ENCODE peak calls at places on chromosomes 11 and 22, in nine cellular contexts. One of them, this sample, is unnamed.

GRCh38 chr22:32839776-32840571 is 38.5 kb downstream of the TIMP3 start:
- DNase-seq in psoas muscle: no peak
- DNase-seq in upper lobe of right lung: no peak
- DNase-seq in spleen: no peak
- DNase-seq in naive thymus-derived CD8-positive, alpha-beta T cell: no peak
- DNase-seq in GM23248: peak
- DNase-seq in esophagus squamous epithelium: no peak
- DNase-seq in frontal cortex: peak
- DNase-seq in stimulated activated CD8-positive, alpha-beta memory T cell treated with anti-CD3 and anti-CD28 coated beads, Interleukin-7, amount 100 ng/mL, for 1 hour: no peak
- DNase-seq in this sample: no peak

GRCh38 chr11:86524603-86525352 is 147.6 kb downstream of the ME3 start:
- DNase-seq in psoas muscle: no peak
- DNase-seq in upper lobe of right lung: no peak
- DNase-seq in spleen: no peak
- DNase-seq in naive thymus-derived CD8-positive, alpha-beta T cell: no peak
- DNase-seq in GM23248: peak
- DNase-seq in esophagus squamous epithelium: no peak
- DNase-seq in frontal cortex: no peak
- DNase-seq in stimulated activated CD8-positive, alpha-beta memory T cell treated with anti-CD3 and anti-CD28 coated beads, Interleukin-7, amount 100 ng/mL, for 1 hour: no peak
- DNase-seq in this sample: no peak

GRCh38 chr11:131866535-131867400 is 496.4 kb downstream of the NTM start:
- DNase-seq in psoas muscle: no peak
- DNase-seq in upper lobe of right lung: no peak
- DNase-seq in spleen: no peak
- DNase-seq in naive thymus-derived CD8-positive, alpha-beta T cell: no peak
- DNase-seq in GM23248: no peak
- DNase-seq in esophagus squamous epithelium: no peak
- DNase-seq in frontal cortex: no peak
- DNase-seq in stimulated activated CD8-positive, alpha-beta memory T cell treated with anti-CD3 and anti-CD28 coated beads, Interleukin-7, amount 100 ng/mL, for 1 hour: no peak
- DNase-seq in this sample: no peak

GRCh38 chr11:5369793-5370192 is 13.8 kb upstream of the OR51M1 start:
- DNase-seq in psoas muscle: no peak
- DNase-seq in upper lobe of right lung: no peak
- DNase-seq in spleen: no peak
- DNase-seq in naive thymus-derived CD8-positive, alpha-beta T cell: no peak
- DNase-seq in GM23248: peak
- DNase-seq in esophagus squamous epithelium: no peak
- DNase-seq in frontal cortex: peak
- DNase-seq in stimulated activated CD8-positive, alpha-beta memory T cell treated with anti-CD3 and anti-CD28 coated beads, Interleukin-7, amount 100 ng/mL, for 1 hour: no peak
- DNase-seq in this sample: no peak

GRCh38 chr11:78638704-78639380 is 64.2 kb upstream of the NARS2 start:
- DNase-seq in psoas muscle: no peak
- DNase-seq in upper lobe of right lung: no peak
- DNase-seq in spleen: no peak
- DNase-seq in naive thymus-derived CD8-positive, alpha-beta T cell: no peak
- DNase-seq in GM23248: no peak
- DNase-seq in esophagus squamous epithelium: no peak
- DNase-seq in frontal cortex: no peak
- DNase-seq in stimulated activated CD8-positive, alpha-beta memory T cell treated with anti-CD3 and anti-CD28 coated beads, Interleukin-7, amount 100 ng/mL, for 1 hour: no peak
- DNase-seq in this sample: no peak

GRCh38 chr11:127115844-127116243 is 115.3 kb upstream of the KIRREL3 start:
- DNase-seq in psoas muscle: no peak
- DNase-seq in upper lobe of right lung: no peak
- DNase-seq in spleen: no peak
- DNase-seq in naive thymus-derived CD8-positive, alpha-beta T cell: no peak
- DNase-seq in GM23248: no peak
- DNase-seq in esophagus squamous epithelium: no peak
- DNase-seq in frontal cortex: no peak
- DNase-seq in stimulated activated CD8-positive, alpha-beta memory T cell treated with anti-CD3 and anti-CD28 coated beads, Interleukin-7, amount 100 ng/mL, for 1 hour: no peak
- DNase-seq in this sample: no peak

GRCh38 chr11:119371778-119372182 is 9.7 kb downstream of the USP2 start:
- DNase-seq in psoas muscle: peak
- DNase-seq in upper lobe of right lung: peak
- DNase-seq in spleen: no peak
- DNase-seq in naive thymus-derived CD8-positive, alpha-beta T cell: no peak
- DNase-seq in GM23248: no peak
- DNase-seq in esophagus squamous epithelium: no peak
- DNase-seq in frontal cortex: peak
- DNase-seq in stimulated activated CD8-positive, alpha-beta memory T cell treated with anti-CD3 and anti-CD28 coated beads, Interleukin-7, amount 100 ng/mL, for 1 hour: no peak
- DNase-seq in this sample: peak

GRCh38 chr22:48004038-48004437 is 1241.6 kb downstream of the TBC1D22A start:
- DNase-seq in psoas muscle: no peak
- DNase-seq in upper lobe of right lung: no peak
- DNase-seq in spleen: no peak
- DNase-seq in naive thymus-derived CD8-positive, alpha-beta T cell: no peak
- DNase-seq in GM23248: no peak
- DNase-seq in esophagus squamous epithelium: no peak
- DNase-seq in frontal cortex: no peak
- DNase-seq in stimulated activated CD8-positive, alpha-beta memory T cell treated with anti-CD3 and anti-CD28 coated beads, Interleukin-7, amount 100 ng/mL, for 1 hour: no peak
- DNase-seq in this sample: no peak

GRCh38 chr11:128814856-128815705 is 52.0 kb downstream of the KCNJ1 start:
- DNase-seq in psoas muscle: peak
- DNase-seq in upper lobe of right lung: no peak
- DNase-seq in spleen: no peak
- DNase-seq in naive thymus-derived CD8-positive, alpha-beta T cell: no peak
- DNase-seq in GM23248: peak
- DNase-seq in esophagus squamous epithelium: no peak
- DNase-seq in frontal cortex: no peak
- DNase-seq in stimulated activated CD8-positive, alpha-beta memory T cell treated with anti-CD3 and anti-CD28 coated beads, Interleukin-7, amount 100 ng/mL, for 1 hour: no peak
- DNase-seq in this sample: peak

GRCh38 chr11:122633219-122633829 is 22.2 kb upstream of the UBASH3B start:
- DNase-seq in psoas muscle: no peak
- DNase-seq in upper lobe of right lung: no peak
- DNase-seq in spleen: no peak
- DNase-seq in naive thymus-derived CD8-positive, alpha-beta T cell: peak
- DNase-seq in GM23248: peak
- DNase-seq in esophagus squamous epithelium: no peak
- DNase-seq in frontal cortex: peak
- DNase-seq in stimulated activated CD8-positive, alpha-beta memory T cell treated with anti-CD3 and anti-CD28 coated beads, Interleukin-7, amount 100 ng/mL, for 1 hour: no peak
- DNase-seq in this sample: peak

GRCh38 chr11:8809605-8810272 is 101.2 kb upstream of the AKIP1 start:
- DNase-seq in psoas muscle: no peak
- DNase-seq in upper lobe of right lung: no peak
- DNase-seq in spleen: no peak
- DNase-seq in naive thymus-derived CD8-positive, alpha-beta T cell: no peak
- DNase-seq in GM23248: peak
- DNase-seq in esophagus squamous epithelium: no peak
- DNase-seq in frontal cortex: no peak
- DNase-seq in stimulated activated CD8-positive, alpha-beta memory T cell treated with anti-CD3 and anti-CD28 coated beads, Interleukin-7, amount 100 ng/mL, for 1 hour: no peak
- DNase-seq in this sample: no peak

GRCh38 chr11:35781342-35782171 is 119.0 kb downstream of the TRIM44 start:
- DNase-seq in psoas muscle: no peak
- DNase-seq in upper lobe of right lung: no peak
- DNase-seq in spleen: no peak
- DNase-seq in naive thymus-derived CD8-positive, alpha-beta T cell: no peak
- DNase-seq in GM23248: peak
- DNase-seq in esophagus squamous epithelium: no peak
- DNase-seq in frontal cortex: no peak
- DNase-seq in stimulated activated CD8-positive, alpha-beta memory T cell treated with anti-CD3 and anti-CD28 coated beads, Interleukin-7, amount 100 ng/mL, for 1 hour: no peak
- DNase-seq in this sample: no peak

GRCh38 chr11:15819679-15820286 is 536.6 kb downstream of the SOX6 start:
- DNase-seq in psoas muscle: peak
- DNase-seq in upper lobe of right lung: peak
- DNase-seq in spleen: peak
- DNase-seq in naive thymus-derived CD8-positive, alpha-beta T cell: no peak
- DNase-seq in GM23248: peak
- DNase-seq in esophagus squamous epithelium: peak
- DNase-seq in frontal cortex: peak
- DNase-seq in stimulated activated CD8-positive, alpha-beta memory T cell treated with anti-CD3 and anti-CD28 coated beads, Interleukin-7, amount 100 ng/mL, for 1 hour: no peak
- DNase-seq in this sample: peak

GRCh38 chr11:83219095-83219494 is 25.6 kb downstream of the ANKRD42 start:
- DNase-seq in psoas muscle: no peak
- DNase-seq in upper lobe of right lung: no peak
- DNase-seq in spleen: no peak
- DNase-seq in naive thymus-derived CD8-positive, alpha-beta T cell: no peak
- DNase-seq in GM23248: no peak
- DNase-seq in esophagus squamous epithelium: no peak
- DNase-seq in frontal cortex: no peak
- DNase-seq in stimulated activated CD8-positive, alpha-beta memory T cell treated with anti-CD3 and anti-CD28 coated beads, Interleukin-7, amount 100 ng/mL, for 1 hour: no peak
- DNase-seq in this sample: peak

GRCh38 chr11:100632970-100633452 is 54.1 kb upstream of the ARHGAP42 start:
- DNase-seq in psoas muscle: peak
- DNase-seq in upper lobe of right lung: peak
- DNase-seq in spleen: no peak
- DNase-seq in naive thymus-derived CD8-positive, alpha-beta T cell: no peak
- DNase-seq in GM23248: peak
- DNase-seq in esophagus squamous epithelium: no peak
- DNase-seq in frontal cortex: no peak
- DNase-seq in stimulated activated CD8-positive, alpha-beta memory T cell treated with anti-CD3 and anti-CD28 coated beads, Interleukin-7, amount 100 ng/mL, for 1 hour: no peak
- DNase-seq in this sample: no peak

GRCh38 chr22:45818130-45819085 is 146.8 kb downstream of the ATXN10 start:
- DNase-seq in psoas muscle: no peak
- DNase-seq in upper lobe of right lung: no peak
- DNase-seq in spleen: no peak
- DNase-seq in naive thymus-derived CD8-positive, alpha-beta T cell: no peak
- DNase-seq in GM23248: no peak
- DNase-seq in esophagus squamous epithelium: no peak
- DNase-seq in frontal cortex: peak
- DNase-seq in stimulated activated CD8-positive, alpha-beta memory T cell treated with anti-CD3 and anti-CD28 coated beads, Interleukin-7, amount 100 ng/mL, for 1 hour: no peak
- DNase-seq in this sample: no peak

GRCh38 chr22:18079706-18080230 is 2.0 kb downstream of the PEX26 start:
- DNase-seq in psoas muscle: no peak
- DNase-seq in upper lobe of right lung: no peak
- DNase-seq in spleen: no peak
- DNase-seq in naive thymus-derived CD8-positive, alpha-beta T cell: no peak
- DNase-seq in GM23248: no peak
- DNase-seq in esophagus squamous epithelium: no peak
- DNase-seq in frontal cortex: no peak
- DNase-seq in stimulated activated CD8-positive, alpha-beta memory T cell treated with anti-CD3 and anti-CD28 coated beads, Interleukin-7, amount 100 ng/mL, for 1 hour: no peak
- DNase-seq in this sample: no peak

GRCh38 chr11:12472401-12473065 is 95.2 kb downstream of the PARVA start:
- DNase-seq in psoas muscle: no peak
- DNase-seq in upper lobe of right lung: no peak
- DNase-seq in spleen: no peak
- DNase-seq in naive thymus-derived CD8-positive, alpha-beta T cell: no peak
- DNase-seq in GM23248: no peak
- DNase-seq in esophagus squamous epithelium: no peak
- DNase-seq in frontal cortex: no peak
- DNase-seq in stimulated activated CD8-positive, alpha-beta memory T cell treated with anti-CD3 and anti-CD28 coated beads, Interleukin-7, amount 100 ng/mL, for 1 hour: no peak
- DNase-seq in this sample: no peak

This sample was measured in H9.